ENCODE peak calls at places on chromosomes 1 and 21, in six cellular contexts. U is colonic mucosa; Y is naive thymus-derived CD4-positive, alpha-beta T cell; M is right lobe of liver; I is pancreas; C is right cardiac atrium. P is an unnamed sample. For H3K9me3, the result is how much of the 10 kb centered on the place peaks cover.

GRCh38 chr1:33219886-33220661 is 36.2 kb upstream of the ZNF362 start:
- DNase-seq in I (no peak), M (no peak), Y (no peak), U (no peak), C (no peak), P (no peak)

GRCh38 chr1:94433866-94434265 is 15.7 kb downstream of the ABCD3 start:
- DNase-seq in M (no peak), C (no peak), I (no peak), Y (no peak), U (no peak), P (no peak)

GRCh38 chr1:3452866-3453175 is 1.6 kb upstream of the ARHGEF16 start:
- DNase-seq in I (no peak), C (no peak), Y (no peak), U (no peak), M (no peak), P (no peak)

GRCh38 chr1:7478142-7478796 is 292.8 kb upstream of the VAMP3 start:
- DNase-seq in M (no peak), I (no peak), Y (no peak), U (no peak), C (no peak), P (no peak)

GRCh38 chr21:26916799-26917198 is 50.1 kb downstream of the ADAMTS5 start:
- DNase-seq in C (no peak), U (no peak), M (no peak), I (no peak), Y (no peak), P (no peak)

GRCh38 chr1:110872366-110872744 is 593 bp upstream of the CD53 start:
- DNase-seq in I (no peak), U (no peak), Y (no peak), M (no peak), C (no peak), P (no peak)

GRCh38 chr1:229086091-229086490 is 184.8 kb upstream of the RAB4A start:
- DNase-seq in U (no peak), C (no peak), M (no peak), Y (no peak), I (no peak), P (no peak)

GRCh38 chr1:218498061-218498938 is 153.2 kb downstream of the TGFB2 start:
- DNase-seq in M (no peak), U (no peak), I (no peak), C (no peak), Y (no peak), P (peak)

GRCh38 chr1:10824821-10825540 is 28.5 kb upstream of the CASZ1 start:
- DNase-seq in U (no peak), Y (no peak), C (no peak), I (no peak), M (no peak), P (peak)

GRCh38 chr1:114219247-114219872 is 65.7 kb upstream of the SYT6 start:
- DNase-seq in C (no peak), I (no peak), Y (no peak), U (no peak), M (no peak), P (no peak)

GRCh38 chr1:64472805-64473204 is 2.9 kb downstream of the CACHD1 start:
- DNase-seq in Y (no peak), I (no peak), C (no peak), U (no peak), M (no peak), P (no peak)

GRCh38 chr21:25691931-25692330 is 42.8 kb downstream of the ATP5PF start:
- DNase-seq in C (peak), I (no peak), U (no peak), M (no peak), Y (no peak), P (peak)

GRCh38 chr1:53349369-53349705 is 21.5 kb upstream of the LRP8 start:
- DNase-seq in C (no peak), U (peak), I (no peak), Y (no peak), M (peak), P (no peak)

GRCh38 chr1:181103404-181103803 is 14.9 kb downstream of the IER5 start:
- DNase-seq in U (no peak), C (no peak), M (no peak), Y (no peak), I (no peak), P (no peak)

GRCh38 chr1:175252561-175252960 is 60.0 kb upstream of the KIAA0040 start:
- DNase-seq in C (no peak), I (no peak), Y (no peak), U (no peak), M (no peak), P (no peak)

GRCh38 chr1:168629466-168629865 is 53.1 kb downstream of the XCL1 start:
- DNase-seq in M (no peak), I (no peak), C (no peak), Y (no peak), U (no peak), P (no peak)

GRCh38 chr1:66258404-66259105 is 275.4 kb upstream of the SGIP1 start:
- DNase-seq in U (no peak), I (no peak), C (no peak), Y (no peak), M (no peak), P (no peak)

GRCh38 chr1:165397945-165398344 is 41.4 kb upstream of the LMX1A start:
- DNase-seq in C (peak), Y (no peak), M (no peak), U (no peak), I (no peak), P (peak)

GRCh38 chr1:40929145-40929544 is 50.4 kb upstream of the CTPS1 start:
- DNase-seq in M (no peak), U (no peak), C (no peak), Y (no peak), I (no peak), P (no peak)

GRCh38 chr1:238951809-238952208 is 434.6 kb upstream of the CHRM3 start:
- DNase-seq in U (peak), C (no peak), I (peak), M (no peak), Y (no peak), P (no peak)

GRCh38 chr1:21296509-21297354 is 6.5 kb upstream of the ECE1 start:
- DNase-seq in C (no peak), Y (no peak), U (no peak), I (no peak), M (no peak), P (no peak)

GRCh38 chr1:236159704-236160539 is 17.6 kb downstream of the GPR137B start:
- DNase-seq in U (peak), C (no peak), M (no peak), I (no peak), Y (no peak), P (no peak)

GRCh38 chr1:154614887-154615286 is 6.9 kb upstream of the ADAR start:
- DNase-seq in U (no peak), I (no peak), Y (no peak), M (no peak), C (no peak), P (no peak)

GRCh38 chr1:243712242-243712641 is 137.8 kb downstream of the AKT3 start:
- DNase-seq in I (no peak), C (no peak), U (no peak), Y (no peak), M (no peak), P (no peak)

GRCh38 chr1:58583496-58583895 is 6.4 kb upstream of the TACSTD2 start:
- DNase-seq in I (no peak), U (no peak), Y (no peak), C (no peak), M (no peak), P (peak)

GRCh38 chr1:234780531-234781162 is 170.7 kb upstream of the IRF2BP2 start:
- DNase-seq in U (no peak), C (no peak), M (peak), Y (no peak), I (no peak), P (peak)

GRCh38 chr1:92709738-92710137 is 75.2 kb downstream of the EVI5 start:
- DNase-seq in M (peak), C (no peak), U (no peak), Y (no peak), I (peak), P (peak)

GRCh38 chr1:23444596-23445390 is 20.2 kb upstream of the TCEA3 start:
- DNase-seq in U (no peak), M (no peak), I (no peak), C (no peak), Y (no peak), P (no peak)

GRCh38 chr1:56838726-56839125 is 15.9 kb upstream of the C8A start:
- DNase-seq in I (no peak), U (no peak), Y (no peak), M (no peak), C (no peak), P (no peak)

GRCh38 chr1:230797376-230798186 is 50.4 kb downstream of the CAPN9 start:
- DNase-seq in U (peak), I (peak), C (peak), M (peak), Y (peak), P (peak)

GRCh38 chr1:231460614-231461013 is 38.5 kb upstream of the EGLN1 start:
- DNase-seq in C (no peak), I (no peak), M (no peak), Y (peak), U (no peak), P (no peak)

GRCh38 chr1:204746838-204747442 is 61.4 kb upstream of the LRRN2 start:
- DNase-seq in I (no peak), C (peak), Y (peak), U (peak), M (peak), P (peak)

GRCh38 chr1:206866062-206866461 is 639 bp downstream of the IL20 start:
- DNase-seq in U (no peak), C (no peak), I (no peak), Y (no peak), M (no peak), P (no peak)

GRCh38 chr1:182197555-182197954 is 136.0 kb upstream of the ZNF648 start:
- DNase-seq in U (no peak), M (no peak), C (peak), I (no peak), Y (no peak), P (no peak)

GRCh38 chr21:42245348-42246185 is 26.6 kb downstream of the ABCG1 start:
- DNase-seq in Y (no peak), I (no peak), C (no peak), U (no peak), M (no peak), P (no peak)

GRCh38 chr1:41192456-41193188 is 49.5 kb downstream of the SCMH1 start:
- DNase-seq in Y (no peak), U (no peak), M (no peak), C (no peak), I (no peak), P (no peak)

GRCh38 chr1:44029260-44029910 is 1.9 kb downstream of the SLC6A9 start:
- DNase-seq in M (no peak), I (no peak), Y (no peak), U (no peak), C (no peak), P (no peak)
- H3K27ac ChIP-seq in M (no peak), I (peak), Y (peak), U (peak), C (peak), P (peak)

GRCh38 chr1:173469656-173470055 is 7.5 kb upstream of the PRDX6 start:
- DNase-seq in Y (no peak), M (no peak), I (no peak), U (peak), C (no peak), P (no peak)
- H3K9me3 ChIP-seq in Y (under half), M (under half), I (under half), U (under half), C (under half), P (under half)

DNA sequence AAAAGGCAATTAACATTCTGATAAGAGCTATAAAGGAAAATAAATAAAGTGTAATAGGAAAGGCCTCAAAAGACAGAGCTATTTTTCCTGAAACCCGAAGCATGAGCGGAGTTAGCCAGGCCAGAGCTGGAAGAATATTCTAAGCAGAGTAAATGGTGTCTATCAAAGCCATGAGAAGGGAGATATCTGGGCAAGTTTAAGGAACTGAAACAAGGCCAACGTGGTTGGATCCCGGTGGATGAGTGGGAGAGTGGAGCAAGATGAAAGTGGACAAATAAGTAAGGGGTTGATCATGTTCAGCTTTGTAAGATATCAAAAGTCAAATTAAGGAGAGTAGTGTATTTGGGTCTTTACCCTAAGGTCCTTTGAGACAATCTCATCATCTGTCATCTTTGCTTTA is 234.0 kb downstream of the TM2D1 start:
- DNase-seq in Y (no peak), M (no peak), U (no peak), I (no peak), C (peak), P (no peak)
- H3K27ac ChIP-seq in Y (no peak), M (no peak), U (no peak), I (no peak), C (peak), P (no peak)

GRCh38 chr1:68938051-68938450 is 441.2 kb upstream of the DEPDC1 start:
- DNase-seq in U (no peak), C (no peak), M (no peak), I (no peak), Y (no peak), P (no peak)
- H3K9me3 ChIP-seq in U (under half), C (under half), M (under half), I (under half), Y (under half), P (under half)

GRCh38 chr1:107963601-107964396 is 1.2 kb downstream of the VAV3 start:
- DNase-seq in M (peak), C (peak), I (peak), Y (peak), U (peak), P (peak)
- H3K27ac ChIP-seq in M (peak), C (peak), I (no peak), Y (peak), U (peak), P (no peak)

GRCh38 chr1:226082959-226083302 is 20.4 kb downstream of the H3-3A start:
- DNase-seq in Y (no peak), M (peak), C (peak), I (peak), U (no peak), P (peak)
- H3K9me3 ChIP-seq in Y (under half), M (under half), C (under half), I (under half), U (under half), P (under half)

DNA sequence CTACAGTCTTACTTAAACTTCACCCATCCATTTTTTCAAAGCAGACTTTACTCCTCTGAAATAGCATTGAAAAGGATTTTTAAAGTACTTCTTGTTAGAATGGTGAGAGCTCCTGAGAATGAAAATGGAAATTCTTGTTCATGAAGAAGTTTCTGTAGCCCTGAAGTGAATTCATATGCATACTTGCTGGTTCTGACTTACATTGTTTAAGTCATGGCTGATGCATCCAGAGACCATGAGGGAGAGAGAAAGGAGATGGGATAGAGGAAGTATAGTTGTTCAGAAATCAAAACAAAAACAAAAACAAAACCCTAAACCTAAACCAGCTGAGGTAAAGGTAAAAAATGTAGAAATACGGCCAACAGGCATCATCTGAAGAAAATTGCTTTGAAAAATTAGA is 27.1 kb upstream of the SAMSN1 start:
- DNase-seq in Y (no peak), C (no peak), U (no peak), I (no peak), M (no peak), P (no peak)
- H3K27ac ChIP-seq in Y (no peak), C (no peak), U (no peak), I (no peak), M (no peak), P (no peak)

GRCh38 chr1:183544598-183545297 is 45.5 kb downstream of the NCF2 start:
- DNase-seq in M (no peak), I (no peak), C (no peak), Y (no peak), U (no peak), P (no peak)
- H3K9me3 ChIP-seq in M (under half), I (under half), C (under half), Y (under half), U (under half), P (under half)

GRCh38 chr21:36491191-36491916 is 11.4 kb upstream of the CLDN14 start:
- DNase-seq in Y (no peak), M (no peak), U (peak), I (no peak), C (no peak), P (no peak)
- H3K27ac ChIP-seq in Y (no peak), M (no peak), U (no peak), I (no peak), C (no peak), P (no peak)

P was measured in endothelial cell of umbilical vein.